ENCODE peak calls at places on chromosome 17, in four cellular contexts. Z is astrocyte of the cerebellum, C is A549, E is esophagus muscularis mucosa. H is an unnamed sample.

GRCh38 chr17:2723505-2723996 is 12.0 kb upstream of the CLUH start:
- DNase-seq in Z (no peak), C (no peak), E (no peak), H (no peak)

GRCh38 chr17:30969989-30970680 is 704 bp upstream of the RNF135 start:
- DNase-seq in Z (no peak), C (peak), E (no peak), H (no peak)

GRCh38 chr17:79738643-79739042 is 7.9 kb downstream of the ENPP7 start:
- DNase-seq in Z (no peak), E (no peak), C (no peak), H (no peak)

GRCh38 chr17:17067277-17067676 is 25.0 kb downstream of the MPRIP start:
- DNase-seq in E (no peak), Z (peak), C (no peak), H (no peak)

GRCh38 chr17:16211601-16212000 is 3.7 kb downstream of the NCOR1 start:
- DNase-seq in E (no peak), Z (no peak), C (no peak), H (no peak)

GRCh38 chr17:48505788-48506187 is 25.0 kb downstream of the HOXB1 start:
- DNase-seq in Z (peak), C (peak), E (no peak), H (no peak)

GRCh38 chr17:74412581-74412980 is 19.3 kb upstream of the GPRC5C start:
- DNase-seq in E (no peak), C (no peak), Z (no peak), H (no peak)

GRCh38 chr17:28008526-28008925 is 34.0 kb upstream of the NLK start:
- DNase-seq in C (peak), Z (peak), E (no peak), H (no peak)

GRCh38 chr17:50425682-50426471 is at the start of gene ACSF2:
- DNase-seq in E (peak), Z (no peak), C (peak), H (peak)

GRCh38 chr17:57853695-57854094 is 3.9 kb upstream of the MRPS23 start:
- DNase-seq in C (no peak), Z (no peak), E (no peak), H (peak)

GRCh38 chr17:80986816-80987480 is 4.7 kb upstream of the CHMP6 start:
- DNase-seq in C (no peak), Z (no peak), E (no peak), H (no peak)

GRCh38 chr17:62652251-62653001 is 25.0 kb downstream of the MRC2 start:
- DNase-seq in Z (no peak), C (peak), E (no peak), H (no peak)

GRCh38 chr17:67441052-67441738 is 64.1 kb downstream of the PITPNC1 start:
- DNase-seq in Z (no peak), E (peak), C (peak), H (no peak)

GRCh38 chr17:80034977-80035686 is 540 bp downstream of the TBC1D16 start:
- DNase-seq in E (no peak), C (no peak), Z (no peak), H (no peak)

GRCh38 chr17:44859701-44860100 is 12.0 kb downstream of the HIGD1B start:
- DNase-seq in Z (no peak), C (no peak), E (no peak), H (no peak)

GRCh38 chr17:80839401-80839800 is 152.2 kb upstream of the CHMP6 start:
- DNase-seq in Z (no peak), E (no peak), C (no peak), H (no peak)

GRCh38 chr17:63120406-63120805 is 154.4 kb downstream of the TANC2 start:
- DNase-seq in E (no peak), C (no peak), Z (peak), H (no peak)

GRCh38 chr17:79002796-79003593 is 6.6 kb downstream of the CANT1 start:
- DNase-seq in Z (no peak), E (no peak), C (no peak), H (peak)

GRCh38 chr17:50130778-50131317 is 888 bp upstream of the SAMD14 start:
- DNase-seq in E (no peak), Z (no peak), C (no peak), H (no peak)

GRCh38 chr17:79548116-79548515 is 62.7 kb downstream of the RBFOX3 start:
- DNase-seq in C (no peak), Z (no peak), E (no peak), H (no peak)

GRCh38 chr17:39981207-39982068 is 831 bp downstream of the PSMD3 start:
- DNase-seq in C (peak), Z (no peak), E (no peak), H (no peak)

GRCh38 chr17:71975998-71976649 is 144.7 kb upstream of the SOX9 start:
- DNase-seq in Z (peak), C (peak), E (peak), H (peak)

GRCh38 chr17:61399131-61400057 is at the start of gene TBX2:
- DNase-seq in C (peak), E (no peak), Z (no peak), H (peak)

GRCh38 chr17:82104797-82105416 is 6.9 kb upstream of the FASN start:
- DNase-seq in C (no peak), E (no peak), Z (no peak), H (no peak)

GRCh38 chr17:74230896-74231295 is 17.5 kb downstream of the TTYH2 start:
- DNase-seq in E (no peak), C (no peak), Z (no peak), H (no peak)

GRCh38 chr17:39328815-39329214 is 72.6 kb downstream of the FBXL20 start:
- DNase-seq in E (no peak), Z (no peak), C (no peak), H (no peak)

GRCh38 chr17:56929362-56929969 is 15.6 kb upstream of the TRIM25 start:
- DNase-seq in C (no peak), E (no peak), Z (no peak), H (no peak)

GRCh38 chr17:33511670-33512069 is 218.6 kb upstream of the ASIC2 start:
- DNase-seq in E (no peak), Z (no peak), C (no peak), H (no peak)

GRCh38 chr17:73007447-73007846 is 85.0 kb downstream of the SLC39A11 start:
- DNase-seq in C (no peak), Z (no peak), E (no peak), H (no peak)

GRCh38 chr17:47950448-47950847 is 7.2 kb downstream of the PRR15L start:
- DNase-seq in Z (no peak), E (no peak), C (no peak), H (no peak)

GRCh38 chr17:69870091-69870530 is 204.9 kb upstream of the KCNJ16 start:
- DNase-seq in E (no peak), C (no peak), Z (no peak), H (no peak)

GRCh38 chr17:40509626-40510327 is 8.4 kb upstream of the TNS4 start:
- DNase-seq in C (no peak), E (no peak), Z (no peak), H (no peak)

GRCh38 chr17:2950846-2951245 is 112.6 kb downstream of the OR1D5 start:
- DNase-seq in E (no peak), C (no peak), Z (no peak), H (no peak)

GRCh38 chr17:42050360-42051012 is at the start of gene C17orf113:
- DNase-seq in Z (no peak), C (peak), E (no peak), H (peak)

GRCh38 chr17:81064746-81065475 is 30.0 kb downstream of the BAIAP2 start:
- DNase-seq in E (no peak), Z (no peak), C (no peak), H (no peak)

GRCh38 chr17:57463103-57463885 is 207.0 kb downstream of the MSI2 start:
- DNase-seq in Z (no peak), E (no peak), C (peak), H (no peak)

GRCh38 chr17:21127508-21128077 is 829 bp downstream of the DHRS7B start:
- DNase-seq in C (no peak), Z (no peak), E (no peak), H (no peak)

GRCh38 chr17:21132428-21132827 is 5.7 kb downstream of the DHRS7B start:
- DNase-seq in Z (no peak), C (no peak), E (no peak), H (peak)

GRCh38 chr17:21126645-21127507 is at the start of gene DHRS7B:
- DNase-seq in Z (peak), C (peak), E (peak), H (peak)

GRCh38 chr17:21131090-21131616 is 4.4 kb downstream of the DHRS7B start:
- DNase-seq in Z (no peak), C (no peak), E (no peak), H (no peak)

GRCh38 chr17:21129023-21129681 is 2.4 kb downstream of the DHRS7B start:
- DNase-seq in E (no peak), C (peak), Z (peak), H (peak)
- TF ChIP-seq CTCF in E (peak), C (peak), Z (peak), H (peak)

GRCh38 chr17:55296171-55296695 is 31.5 kb downstream of the HLF start:
- DNase-seq in Z (no peak), C (no peak), E (no peak), H (no peak)
- TF ChIP-seq CTCF in Z (no peak), C (no peak), E (no peak), H (no peak)

DNA sequence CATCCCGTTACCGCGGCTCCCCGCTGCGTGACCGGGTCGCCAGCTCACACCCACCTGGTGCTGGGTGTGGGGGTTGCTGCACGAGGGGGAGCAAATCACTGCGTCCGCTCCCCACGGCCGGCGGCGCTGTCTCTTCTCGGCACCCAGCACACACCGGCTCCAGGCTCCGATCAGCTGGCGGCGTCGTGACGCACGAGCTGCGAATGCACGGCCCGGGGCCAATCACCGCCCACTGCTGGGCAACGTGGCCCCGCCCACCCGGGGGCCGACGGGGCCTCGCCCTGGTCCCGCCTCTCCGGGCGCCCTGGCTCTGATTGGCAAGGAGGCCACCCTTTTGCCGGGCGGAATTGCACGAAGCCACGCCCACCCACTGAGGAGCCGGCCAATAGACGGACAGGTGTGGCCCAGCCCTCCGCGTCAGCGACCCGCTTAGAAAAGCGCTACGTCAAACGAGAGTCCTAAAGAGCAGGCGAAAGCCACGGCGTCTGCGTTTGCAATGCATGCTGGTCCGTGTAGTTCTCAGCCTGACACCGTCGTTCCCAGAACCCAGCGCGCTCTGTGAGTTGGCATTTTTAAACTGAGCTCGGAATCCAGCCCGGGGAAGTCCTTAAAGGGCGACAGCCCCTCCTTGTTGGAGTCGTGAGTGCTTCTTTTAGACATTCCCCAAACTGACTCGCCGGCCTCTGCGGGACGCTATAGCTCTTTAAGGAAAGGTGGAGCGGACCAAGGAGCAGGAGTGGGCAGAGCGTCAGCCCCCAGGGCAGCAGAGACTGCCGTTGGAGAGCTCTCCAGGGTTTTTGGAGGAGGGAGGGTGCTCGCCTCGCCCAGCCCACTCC is 6.1 kb upstream of the TLCD2 start:
- DNase-seq in Z (peak), E (peak), C (peak), H (peak)
- TF ChIP-seq CTCF in Z (peak), E (no peak), C (peak), H (no peak)

GRCh38 chr17:37726248-37726647 is 18.6 kb downstream of the HNF1B start:
- DNase-seq in E (no peak), C (no peak), Z (no peak), H (no peak)

GRCh38 chr17:37729905-37730304 is 15.0 kb downstream of the HNF1B start:
- DNase-seq in Z (no peak), C (no peak), E (no peak), H (no peak)

GRCh38 chr17:37725021-37725585 is 19.8 kb downstream of the HNF1B start:
- DNase-seq in C (no peak), E (no peak), Z (no peak), H (no peak)

GRCh38 chr17:37725601-37726146 is 19.2 kb downstream of the HNF1B start:
- DNase-seq in C (no peak), E (no peak), Z (no peak), H (no peak)

DNA sequence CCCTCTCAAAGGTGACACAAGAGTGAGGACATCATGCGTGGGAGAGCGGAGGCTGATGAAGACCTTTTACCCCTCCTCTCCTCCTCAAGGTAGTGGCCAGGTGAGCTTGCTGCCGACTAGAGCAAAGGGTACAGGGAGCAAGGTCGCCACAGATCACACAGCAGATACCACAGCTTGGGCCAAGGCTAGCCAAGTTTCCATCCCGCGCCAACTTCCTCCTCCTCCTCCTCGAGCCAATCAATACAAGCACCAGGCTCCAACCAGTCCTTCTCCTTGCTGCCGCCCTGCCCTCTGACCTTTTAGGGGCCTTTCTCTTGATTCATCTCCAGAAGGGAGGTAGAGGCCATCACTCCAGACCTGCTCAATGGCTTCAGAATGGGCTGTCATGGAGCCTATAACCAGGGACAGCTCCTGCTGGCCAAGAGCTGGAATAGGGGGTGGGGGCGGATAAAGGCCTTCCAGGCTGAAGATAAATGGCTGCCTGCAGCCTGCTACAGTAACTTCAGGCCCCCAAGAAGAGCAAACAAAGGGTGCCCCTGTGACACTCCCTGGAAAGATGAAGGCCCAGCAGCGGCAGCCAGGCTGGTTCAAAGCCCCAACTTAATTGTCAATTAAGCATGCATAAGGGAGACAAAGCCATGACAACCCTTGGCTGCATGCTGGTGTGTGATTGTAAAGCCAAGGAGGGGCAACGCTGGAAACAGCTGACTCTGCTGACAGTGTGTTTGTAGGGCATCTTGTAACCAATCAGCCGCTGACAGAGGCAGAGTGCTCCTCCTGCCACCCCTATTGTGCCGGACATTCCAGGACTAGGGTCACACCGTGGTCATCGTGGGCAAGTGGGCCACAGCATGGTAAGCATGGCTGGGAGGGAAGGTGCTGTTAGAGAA is 17.7 kb downstream of the HNF1B start:
- DNase-seq in C (no peak), Z (no peak), E (no peak), H (no peak)
- TF ChIP-seq CTCF in C (no peak), Z (no peak), E (no peak), H (no peak)

GRCh38 chr17:77145209-77145608 is 4.4 kb downstream of the SEC14L1 start:
- DNase-seq in E (no peak), C (no peak), Z (no peak), H (no peak)

GRCh38 chr17:77148109-77148958 is 7.6 kb downstream of the SEC14L1 start:
- DNase-seq in Z (no peak), E (no peak), C (no peak), H (no peak)

GRCh38 chr17:77145635-77146632 is 5.2 kb downstream of the SEC14L1 start:
- DNase-seq in C (no peak), E (no peak), Z (peak), H (peak)

GRCh38 chr17:77147357-77147801 is 6.6 kb downstream of the SEC14L1 start:
- DNase-seq in Z (no peak), C (no peak), E (no peak), H (no peak)

GRCh38 chr17:77146882-77147281 is 6.1 kb downstream of the SEC14L1 start:
- DNase-seq in Z (no peak), E (no peak), C (no peak), H (no peak)
- TF ChIP-seq CTCF in Z (no peak), E (no peak), C (no peak), H (no peak)